ENCODE peak calls at places on chromosomes 6 and 20, in four cellular contexts. Z is K562, P is HepG2, C is GM12878. W is an unnamed sample.
A peak's percentile ranks its signal among the peaks of the same experiment; 100 is the strongest.

GRCh38 chr20:16245879-16246278 is 327.4 kb downstream of the KIF16B start:
- DNase-seq in Z (no peak), P (peak; percentile 44), C (no peak), W (no peak)

GRCh38 chr20:9035129-9035528 is 33.8 kb upstream of the PLCB4 start:
- DNase-seq in Z (no peak), P (no peak), C (no peak), W (no peak)

GRCh38 chr6:157849288-157850017 is 26.4 kb downstream of the SNX9 start:
- DNase-seq in Z (no peak), P (no peak), C (no peak), W (no peak)

GRCh38 chr20:46118481-46119020 is 437 bp downstream of the CD40 start:
- DNase-seq in Z (no peak), P (no peak), C (no peak), W (peak; percentile 57)

GRCh38 chr6:111642463-111643158 is 36.9 kb upstream of the TRAF3IP2 start:
- DNase-seq in Z (peak; percentile 58), P (peak; percentile 80), C (peak; percentile 21), W (peak; percentile 69)

GRCh38 chr6:34151321-34152041 is 5.6 kb upstream of the GRM4 start:
- DNase-seq in Z (no peak), P (no peak), C (no peak), W (peak; percentile 71)

GRCh38 chr6:108117427-108118358 is 43.2 kb upstream of the OSTM1 start:
- DNase-seq in Z (no peak), P (no peak), C (no peak), W (peak; percentile 70)

GRCh38 chr6:13429406-13429753 is 58.0 kb downstream of the GFOD1 start:
- DNase-seq in Z (no peak), P (no peak), C (no peak), W (no peak)

GRCh38 chr6:12516070-12516469 is 200.5 kb upstream of the PHACTR1 start:
- DNase-seq in Z (no peak), P (no peak), C (no peak), W (no peak)

GRCh38 chr20:54875307-54875706 is 399.9 kb downstream of the DOK5 start:
- DNase-seq in Z (no peak), P (no peak), C (no peak), W (no peak)

GRCh38 chr20:61422636-61423425 is 170.8 kb downstream of the CDH4 start:
- DNase-seq in Z (no peak), P (no peak), C (no peak), W (peak; percentile 44)

GRCh38 chr6:33700391-33701050 is 11.0 kb downstream of the UQCC2 start:
- DNase-seq in Z (peak; percentile 77), P (peak; percentile 58), C (no peak), W (peak; percentile 86)

GRCh38 chr6:169816054-169816453 is 64.6 kb downstream of the ERMARD start:
- DNase-seq in Z (no peak), P (no peak), C (no peak), W (no peak)

GRCh38 chr6:109045423-109046012 is 49.1 kb downstream of the SESN1 start:
- DNase-seq in Z (peak; percentile 36), P (no peak), C (no peak), W (no peak)

GRCh38 chr6:143562143-143562542 is 50.6 kb upstream of the FUCA2 start:
- DNase-seq in Z (no peak), P (no peak), C (no peak), W (no peak)

GRCh38 chr20:57900226-57900905 is 190.6 kb upstream of the PMEPA1 start:
- DNase-seq in Z (no peak), P (no peak), C (no peak), W (no peak)

GRCh38 chr20:43716123-43716522 is 10.7 kb downstream of the GTSF1L start:
- DNase-seq in Z (no peak), P (no peak), C (no peak), W (no peak)

GRCh38 chr20:21682576-21682975 is 22.9 kb upstream of the PAX1 start:
- DNase-seq in Z (no peak), P (no peak), C (no peak), W (no peak)

GRCh38 chr20:13025181-13025580 is 16.4 kb downstream of the SPTLC3 start:
- DNase-seq in Z (no peak), P (no peak), C (no peak), W (no peak)

GRCh38 chr6:163183791-163184190 is 230.7 kb upstream of the QKI start:
- DNase-seq in Z (no peak), P (no peak), C (no peak), W (no peak)

GRCh38 chr20:61543931-61544745 is 292.1 kb downstream of the CDH4 start:
- DNase-seq in Z (no peak), P (no peak), C (no peak), W (no peak)

GRCh38 chr6:137755284-137755683 is 111.8 kb upstream of the TNFAIP3 start:
- DNase-seq in Z (no peak), P (no peak), C (no peak), W (no peak)

GRCh38 chr20:24892931-24893330 is 56.1 kb upstream of the CST7 start:
- DNase-seq in Z (no peak), P (no peak), C (no peak), W (no peak)

GRCh38 chr6:141726158-141726557 is 406.6 kb upstream of the GJE1 start:
- DNase-seq in Z (no peak), P (no peak), C (no peak), W (no peak)

GRCh38 chr6:143195349-143195845 is 134.7 kb downstream of the AIG1 start:
- DNase-seq in Z (no peak), P (no peak), C (no peak), W (no peak)

GRCh38 chr6:30918675-30919074 is 4.6 kb downstream of the VARS2 start:
- DNase-seq in Z (no peak), P (no peak), C (no peak), W (no peak)

GRCh38 chr6:159969204-159969912 is 476 bp downstream of the IGF2R start:
- DNase-seq in Z (no peak), P (no peak), C (no peak), W (peak; percentile 41)

GRCh38 chr6:35294308-35294945 is 3.2 kb upstream of the DEF6 start:
- DNase-seq in Z (peak; percentile 76), P (peak; percentile 62), C (no peak), W (peak; percentile 60)

GRCh38 chr6:138605958-138606357 is 106.7 kb upstream of the NHSL1 start:
- DNase-seq in Z (no peak), P (no peak), C (no peak), W (no peak)

GRCh38 chr6:129603731-129604130 is 106.2 kb downstream of the ARHGAP18 start:
- DNase-seq in Z (no peak), P (no peak), C (no peak), W (no peak)

GRCh38 chr6:156832166-156832743 is 55.1 kb downstream of the ARID1B start:
- DNase-seq in Z (peak; percentile 69), P (no peak), C (no peak), W (no peak)

GRCh38 chr6:72861935-72862432 is 240.1 kb downstream of the KCNQ5 start:
- DNase-seq in Z (no peak), P (no peak), C (peak; percentile 13), W (no peak)

GRCh38 chr6:36850001-36850400 is 10.8 kb upstream of the CPNE5 start:
- DNase-seq in Z (no peak), P (no peak), C (no peak), W (no peak)

GRCh38 chr6:5175635-5176034 is 85.1 kb downstream of the LYRM4 start:
- DNase-seq in Z (no peak), P (no peak), C (no peak), W (no peak)

GRCh38 chr6:142301421-142302391 is at the start of gene ADGRG6:
- DNase-seq in Z (peak; percentile 18), P (peak; percentile 82), C (no peak), W (peak; percentile 72)

GRCh38 chr6:115914098-115914497 is 146.6 kb downstream of the FRK start:
- DNase-seq in Z (no peak), P (no peak), C (no peak), W (no peak)

GRCh38 chr6:115945806-115946205 is 114.9 kb downstream of the FRK start:
- DNase-seq in Z (no peak), P (no peak), C (no peak), W (no peak)

GRCh38 chr6:28880894-28881780 is 42.6 kb downstream of the TRIM27 start:
- DNase-seq in Z (peak; percentile 74), P (peak; percentile 82), C (no peak), W (peak; percentile 85)
- TF ChIP-seq CREM in Z (peak; percentile 59), P (no peak), C (no peak), W (no peak)

GRCh38 chr6:41306187-41306854 is 19.8 kb upstream of the TREM1 start:
- DNase-seq in Z (peak; percentile 62), P (peak; percentile 70), C (no peak), W (peak; percentile 53)
- TF ChIP-seq CREM in Z (no peak), P (no peak), C (no peak), W (no peak)

GRCh38 chr6:22231616-22232015 is 65.2 kb downstream of the PRL start:
- DNase-seq in Z (no peak), P (no peak), C (no peak), W (no peak)
- TF ChIP-seq CREM in Z (no peak), P (no peak), C (no peak), W (no peak)

GRCh38 chr6:87846446-87846845 is 144.4 kb upstream of the AKIRIN2 start:
- DNase-seq in Z (no peak), P (no peak), C (no peak), W (no peak)
- TF ChIP-seq CREM in Z (no peak), P (no peak), C (no peak), W (no peak)

GRCh38 chr20:40984496-40984895 is 44.1 kb upstream of the TOP1 start:
- DNase-seq in Z (no peak), P (no peak), C (no peak), W (no peak)
- TF ChIP-seq CREM in Z (no peak), P (no peak), C (no peak), W (no peak)

DNA sequence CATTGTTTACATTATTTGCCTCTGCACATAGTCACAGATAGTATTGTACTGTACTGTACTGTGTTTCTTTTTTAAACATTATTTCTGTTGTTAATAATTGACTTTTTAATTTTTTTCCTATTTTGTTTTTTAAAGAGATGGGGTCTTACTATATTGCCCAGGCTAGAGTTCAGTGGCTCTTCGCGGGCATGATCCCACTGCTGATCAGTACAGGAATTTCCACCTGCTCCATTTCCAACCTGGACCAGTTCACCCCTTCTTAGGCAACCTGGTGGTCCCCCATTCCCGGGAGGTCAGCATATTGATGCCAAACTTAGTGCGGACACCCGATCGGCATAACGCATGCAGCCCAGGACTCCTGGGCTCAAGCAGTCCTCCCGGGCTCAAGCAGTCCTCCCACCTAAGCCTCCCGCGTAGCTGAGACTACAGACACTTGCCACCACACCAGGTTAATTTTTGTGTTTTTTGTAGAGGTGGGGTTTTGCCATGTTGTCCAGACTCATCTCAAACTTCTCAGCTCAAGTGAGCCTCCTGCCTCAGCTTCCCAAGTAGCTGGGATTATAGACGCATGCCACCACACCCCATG is 47.5 kb downstream of the PTPN1 start:
- DNase-seq in Z (no peak), P (no peak), C (no peak), W (no peak)
- TF ChIP-seq CREM in Z (no peak), P (no peak), C (no peak), W (no peak)

W was measured in WTC11.